ENCODE peak calls at places on chromosomes 5 and 9, in four cellular contexts. I, E, Q and L are unnamed samples.

GRCh38 chr9:73807956-73808355 is 656.3 kb downstream of the ANXA1 start:
- DNase-seq in I (no peak), E (no peak), Q (no peak), L (no peak)

GRCh38 chr5:170552486-170553122 is 48.8 kb downstream of the KCNIP1 start:
- DNase-seq in I (no peak), E (peak; percentile 25), Q (no peak), L (no peak)

GRCh38 chr5:72476265-72476664 is 30.9 kb downstream of the ZNF366 start:
- DNase-seq in I (no peak), E (no peak), Q (no peak), L (no peak)

GRCh38 chr9:70635790-70636189 is 221.3 kb upstream of the KLF9 start:
- DNase-seq in I (no peak), E (no peak), Q (peak; percentile 20), L (no peak)

GRCh38 chr5:179912951-179913350 is 5.3 kb upstream of the TBC1D9B start:
- DNase-seq in I (no peak), E (no peak), Q (no peak), L (no peak)

GRCh38 chr9:2764371-2764770 is 47.1 kb downstream of the KCNV2 start:
- DNase-seq in I (no peak), E (no peak), Q (no peak), L (peak; percentile 9)

GRCh38 chr5:139543423-139543991 is 17.6 kb upstream of the UBE2D2 start:
- DNase-seq in I (peak; percentile 59), E (no peak), Q (no peak), L (no peak)

GRCh38 chr9:32264171-32264862 is 120.1 kb upstream of the ACO1 start:
- DNase-seq in I (peak; percentile 11), E (peak; percentile 10), Q (peak; percentile 7), L (no peak)

GRCh38 chr5:13930721-13931246 is 13.7 kb downstream of the DNAH5 start:
- DNase-seq in I (no peak), E (no peak), Q (no peak), L (no peak)

GRCh38 chr5:140628711-140629110 is 4.3 kb downstream of the CD14 start:
- DNase-seq in I (no peak), E (no peak), Q (no peak), L (no peak)

GRCh38 chr5:94618029-94618492 is 343 bp downstream of the KIAA0825 start:
- DNase-seq in I (peak; percentile 50), E (no peak), Q (peak; percentile 35), L (no peak)

GRCh38 chr9:23683021-23683431 is 143.0 kb downstream of the ELAVL2 start:
- DNase-seq in I (no peak), E (no peak), Q (no peak), L (no peak)

GRCh38 chr5:32574540-32575175 is 10.7 kb upstream of the SUB1 start:
- DNase-seq in I (no peak), E (no peak), Q (peak; percentile 99), L (no peak)

GRCh38 chr9:77907581-77907980 is 124.0 kb downstream of the GNAQ start:
- DNase-seq in I (no peak), E (no peak), Q (no peak), L (no peak)

GRCh38 chr9:122379340-122379739 is 8.5 kb downstream of the PTGS1 start:
- DNase-seq in I (no peak), E (no peak), Q (no peak), L (no peak)

GRCh38 chr5:176415240-176416122 is 858 bp downstream of the CLTB start:
- DNase-seq in I (peak; percentile 70), E (no peak), Q (no peak), L (no peak)

GRCh38 chr9:108150736-108151135 is 661.2 kb upstream of the KLF4 start:
- DNase-seq in I (no peak), E (no peak), Q (no peak), L (no peak)

GRCh38 chr5:111932207-111932606 is 175.2 kb upstream of the NREP start:
- DNase-seq in I (no peak), E (no peak), Q (no peak), L (no peak)

GRCh38 chr9:133833388-133834025 is 95.4 kb upstream of the SARDH start:
- DNase-seq in I (no peak), E (no peak), Q (no peak), L (no peak)
- TF ChIP-seq TCF12 in I (no peak), E (no peak), Q (no peak), L (no peak)

GRCh38 chr5:150771034-150771795 is 7.3 kb upstream of the SMIM3 start:
- DNase-seq in I (no peak), E (no peak), Q (no peak), L (no peak)
- TF ChIP-seq TCF12 in I (no peak), E (no peak), Q (no peak), L (no peak)

GRCh38 chr9:114098021-114098659 is 952 bp downstream of the KIF12 start:
- DNase-seq in I (peak; percentile 87), E (no peak), Q (no peak), L (no peak)

GRCh38 chr9:114100536-114100935 is 1.4 kb upstream of the KIF12 start:
- DNase-seq in I (no peak), E (no peak), Q (no peak), L (no peak)

GRCh38 chr9:114099523-114100270 is 605 bp upstream of the KIF12 start:
- DNase-seq in I (no peak), E (no peak), Q (no peak), L (no peak)

GRCh38 chr9:114097613-114098020 is 1.5 kb downstream of the KIF12 start:
- DNase-seq in I (peak; percentile 56), E (no peak), Q (no peak), L (no peak)

GRCh38 chr9:114098660-114099522 is at the start of gene KIF12:
- DNase-seq in I (peak; percentile 93), E (no peak), Q (peak; percentile 74), L (no peak)
- TF ChIP-seq TCF12 in I (no peak), E (no peak), Q (no peak), L (no peak)

GRCh38 chr5:137315534-137316345 is 183.4 kb downstream of the SPOCK1 start:
- DNase-seq in I (no peak), E (no peak), Q (no peak), L (no peak)
- TF ChIP-seq TCF12 in I (no peak), E (no peak), Q (no peak), L (no peak)

DNA sequence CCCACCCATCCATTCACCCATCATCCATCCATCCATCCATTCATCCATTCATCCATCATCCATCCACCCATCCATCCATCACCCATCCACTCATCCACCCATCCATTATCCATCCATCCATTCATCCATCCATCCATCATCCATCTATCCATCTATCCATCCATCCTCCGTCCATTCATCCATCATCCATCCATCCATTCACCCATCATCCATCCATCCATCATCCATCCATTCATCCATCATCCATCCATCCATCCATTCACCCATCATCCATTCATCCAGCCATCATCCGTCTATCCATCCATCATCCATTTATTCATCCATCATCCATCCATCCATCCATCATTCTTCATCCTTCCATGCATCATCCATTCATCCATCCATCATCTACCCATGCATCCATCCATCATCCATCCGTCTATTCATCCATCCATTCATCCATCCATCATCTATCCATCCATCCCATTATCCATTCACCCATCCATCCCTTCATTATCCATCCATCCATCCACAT is 10.1 kb downstream of the ASS1 start:
- DNase-seq in I (no peak), E (no peak), Q (no peak), L (no peak)
- TF ChIP-seq TCF12 in I (no peak), E (no peak), Q (no peak), L (no peak)

DNA sequence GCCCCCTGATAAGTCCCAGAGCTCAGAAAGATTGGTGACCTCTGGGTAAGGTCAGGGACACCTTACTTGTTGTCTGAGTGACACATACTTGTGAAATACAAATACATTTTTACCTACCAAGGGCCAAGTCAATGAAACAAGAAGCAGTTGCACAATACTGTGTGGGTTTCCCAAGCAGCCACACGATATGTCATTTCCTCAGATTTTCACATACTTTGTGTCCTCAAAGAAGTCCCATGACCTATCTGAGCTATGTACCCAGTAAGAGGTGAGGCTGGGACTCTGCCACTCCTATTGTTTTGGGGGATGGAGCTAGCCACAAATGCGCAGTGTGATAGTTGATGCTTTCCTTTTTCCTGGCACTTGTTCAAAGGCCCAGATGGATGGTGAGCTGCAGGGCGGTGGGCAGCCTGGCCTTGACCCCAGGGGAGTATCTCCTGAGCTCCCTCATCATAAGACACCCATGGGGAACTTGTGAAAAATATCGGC is 4.8 kb upstream of the SLC25A51 start:
- DNase-seq in I (no peak), E (no peak), Q (peak; percentile 92), L (no peak)
- TF ChIP-seq TCF12 in I (no peak), E (no peak), Q (no peak), L (no peak)

GRCh38 chr9:20500101-20500500 is 122.2 kb downstream of the MLLT3 start:
- DNase-seq in I (no peak), E (no peak), Q (peak; percentile 61), L (no peak)
- TF ChIP-seq TCF12 in I (no peak), E (no peak), Q (no peak), L (no peak)

GRCh38 chr5:143511736-143512135 is 108.2 kb upstream of the NR3C1 start:
- DNase-seq in I (no peak), E (no peak), Q (no peak), L (no peak)
- TF ChIP-seq TCF12 in I (no peak), E (no peak), Q (no peak), L (no peak)

GRCh38 chr5:181245427-181246275 is 1.9 kb upstream of the RACK1 start:
- DNase-seq in I (peak; percentile 33), E (no peak), Q (no peak), L (no peak)
- TF ChIP-seq TCF12 in I (no peak), E (no peak), Q (no peak), L (no peak)